ENCODE peak calls at places on chromosomes 6 and 20, in four cellular contexts. J is NCI-H345, R is mammary epithelial cell, A is putamen. K is an unnamed sample.

GRCh38 chr6:139257821-139258398 is 33.9 kb downstream of the TXLNB start:
- DNase-seq in J (peak; percentile 6), R (no peak), A (no peak), K (no peak)

GRCh38 chr6:32843979-32844838 is at the start of gene PSMB8:
- DNase-seq in J (peak; percentile 98), R (peak; percentile 98), A (peak; percentile 93), K (peak; percentile 93)

GRCh38 chr6:75422024-75422639 is 71.5 kb downstream of the FILIP1 start:
- DNase-seq in J (no peak), R (no peak), A (no peak), K (no peak)

GRCh38 chr20:63124782-63125580 is 91.0 kb downstream of the YTHDF1 start:
- DNase-seq in J (no peak), R (no peak), A (no peak), K (no peak)

GRCh38 chr6:124057448-124057847 is 253.8 kb downstream of the NKAIN2 start:
- DNase-seq in J (peak; percentile 56), R (no peak), A (no peak), K (no peak)

GRCh38 chr6:30590509-30590908 is 19.3 kb downstream of the ABCF1 start:
- DNase-seq in J (no peak), R (no peak), A (no peak), K (no peak)

GRCh38 chr6:134512946-134513345 is 195.0 kb upstream of the SGK1 start:
- DNase-seq in J (no peak), R (no peak), A (peak; percentile 78), K (peak; percentile 85)

GRCh38 chr20:18176318-18176785 is 38.7 kb downstream of the KAT14 start:
- DNase-seq in J (no peak), R (no peak), A (no peak), K (no peak)

GRCh38 chr20:20367681-20368413 is at the start of gene INSM1:
- DNase-seq in J (peak; percentile 100), R (no peak), A (peak; percentile 78), K (peak; percentile 64)